ENCODE peak calls at places on chromosomes 5 and 9, in six cellular contexts. W, P, L, D, G and C are unnamed samples.

GRCh38 chr5:156094001-156094400 is 233.0 kb upstream of the SGCD start:
- DNase-seq in W (no peak), P (no peak), L (no peak), D (no peak), G (peak), C (no peak)

GRCh38 chr5:69308046-69308553 is 24.5 kb downstream of the CCDC125 start:
- DNase-seq in W (no peak), P (no peak), L (no peak), D (no peak), G (no peak), C (no peak)

GRCh38 chr9:136311433-136312375 is 7.8 kb upstream of the CCDC187 start:
- DNase-seq in W (peak), P (no peak), L (no peak), D (no peak), G (no peak), C (no peak)

GRCh38 chr5:14144586-14145355 is 1.6 kb downstream of the TRIO start:
- DNase-seq in W (peak), P (peak), L (peak), D (peak), G (peak), C (no peak)

GRCh38 chr9:93296889-93297480 is 113.0 kb downstream of the WNK2 start:
- DNase-seq in W (no peak), P (no peak), L (no peak), D (no peak), G (no peak), C (no peak)

GRCh38 chr9:4167040-4167671 is 132.7 kb downstream of the GLIS3 start:
- DNase-seq in W (peak), P (no peak), L (no peak), D (peak), G (no peak), C (no peak)

GRCh38 chr5:148653840-148654781 is at the start of gene HTR4:
- DNase-seq in W (no peak), P (peak), L (no peak), D (no peak), G (peak), C (no peak)

GRCh38 chr5:137619191-137619870 is 116.6 kb downstream of the KLHL3 start:
- DNase-seq in W (peak), P (no peak), L (peak), D (peak), G (no peak), C (no peak)

GRCh38 chr5:104082754-104083153 is 520.2 kb upstream of the NUDT12 start:
- DNase-seq in W (no peak), P (no peak), L (no peak), D (no peak), G (no peak), C (no peak)

GRCh38 chr5:139638736-139639618 is 9.2 kb upstream of the CXXC5 start:
- DNase-seq in W (no peak), P (no peak), L (no peak), D (no peak), G (peak), C (peak)

GRCh38 chr9:121748727-121749546 is 97.5 kb downstream of the DAB2IP start:
- DNase-seq in W (no peak), P (no peak), L (no peak), D (no peak), G (no peak), C (no peak)

GRCh38 chr5:83377131-83377865 is 94.2 kb upstream of the VCAN start:
- DNase-seq in W (peak), P (no peak), L (no peak), D (peak), G (no peak), C (no peak)

GRCh38 chr5:851076-851475 is 290 bp upstream of the ZDHHC11 start:
- DNase-seq in W (no peak), P (no peak), L (no peak), D (no peak), G (no peak), C (no peak)

GRCh38 chr5:168362097-168362885 is 70.8 kb downstream of the WWC1 start:
- DNase-seq in W (no peak), P (no peak), L (no peak), D (no peak), G (no peak), C (no peak)

GRCh38 chr9:135747311-135747710 is 45.3 kb downstream of the KCNT1 start:
- DNase-seq in W (no peak), P (no peak), L (no peak), D (no peak), G (no peak), C (no peak)

GRCh38 chr5:10556331-10556807 is 7.5 kb upstream of the ANKRD33B start:
- DNase-seq in W (peak), P (no peak), L (no peak), D (peak), G (no peak), C (no peak)

GRCh38 chr9:104858846-104859245 is 69.1 kb downstream of the ABCA1 start:
- DNase-seq in W (no peak), P (no peak), L (no peak), D (peak), G (no peak), C (no peak)

GRCh38 chr5:14920121-14920520 is 48.5 kb upstream of the ANKH start:
- DNase-seq in W (no peak), P (no peak), L (no peak), D (no peak), G (no peak), C (no peak)

GRCh38 chr9:121725008-121725795 is 73.8 kb downstream of the DAB2IP start:
- DNase-seq in W (peak), P (no peak), L (peak), D (peak), G (no peak), C (no peak)

GRCh38 chr5:166486348-166486747 is 1805.1 kb upstream of the WWC1 start:
- DNase-seq in W (no peak), P (no peak), L (no peak), D (no peak), G (no peak), C (no peak)

GRCh38 chr9:120363697-120364096 is 216.3 kb downstream of the CDK5RAP2 start:
- DNase-seq in W (no peak), P (no peak), L (no peak), D (no peak), G (no peak), C (no peak)

GRCh38 chr5:143241892-143242291 is 161.6 kb downstream of the NR3C1 start:
- DNase-seq in W (peak), P (no peak), L (no peak), D (peak), G (no peak), C (no peak)

GRCh38 chr5:149011084-149011483 is 51.8 kb downstream of the SH3TC2 start:
- DNase-seq in W (peak), P (no peak), L (no peak), D (no peak), G (no peak), C (no peak)

GRCh38 chr9:109035684-109036423 is 22.6 kb upstream of the CTNNAL1 start:
- DNase-seq in W (peak), P (no peak), L (peak), D (peak), G (no peak), C (no peak)

GRCh38 chr9:134458111-134458845 is 132.0 kb downstream of the RXRA start:
- DNase-seq in W (no peak), P (no peak), L (no peak), D (peak), G (no peak), C (no peak)

GRCh38 chr5:169218862-169219261 is 82.1 kb downstream of the SLIT3 start:
- DNase-seq in W (no peak), P (no peak), L (no peak), D (no peak), G (no peak), C (no peak)

GRCh38 chr9:5488616-5489015 is 21.7 kb upstream of the PDCD1LG2 start:
- DNase-seq in W (no peak), P (no peak), L (no peak), D (peak), G (no peak), C (no peak)

GRCh38 chr5:165209101-165209727 is 1703.8 kb downstream of the MAT2B start:
- DNase-seq in W (peak), P (no peak), L (no peak), D (peak), G (peak), C (no peak)

GRCh38 chr9:113956901-113957777 is 81.0 kb downstream of the ZNF618 start:
- DNase-seq in W (no peak), P (no peak), L (no peak), D (peak), G (no peak), C (no peak)

GRCh38 chr5:139094154-139095131 is 103.7 kb downstream of the SIL1 start:
- DNase-seq in W (no peak), P (no peak), L (no peak), D (no peak), G (no peak), C (no peak)

GRCh38 chr9:130036099-130036498 is 6.9 kb downstream of the FNBP1 start:
- DNase-seq in W (peak), P (no peak), L (no peak), D (peak), G (no peak), C (no peak)

GRCh38 chr9:110797611-110798010 is 129.0 kb downstream of the MUSK start:
- DNase-seq in W (peak), P (no peak), L (no peak), D (peak), G (no peak), C (no peak)

GRCh38 chr9:93235278-93235960 is 51.5 kb downstream of the WNK2 start:
- DNase-seq in W (no peak), P (no peak), L (peak), D (no peak), G (no peak), C (peak)

GRCh38 chr9:134778841-134779411 is 101.7 kb upstream of the FCN2 start:
- DNase-seq in W (peak), P (peak), L (peak), D (peak), G (peak), C (peak)

GRCh38 chr5:88677502-88677901 is 205.5 kb downstream of the MEF2C start:
- DNase-seq in W (no peak), P (no peak), L (no peak), D (no peak), G (no peak), C (no peak)

GRCh38 chr5:6765612-6766525 is 52.6 kb downstream of the TENT4A start:
- DNase-seq in W (peak), P (peak), L (peak), D (peak), G (peak), C (peak)

GRCh38 chr9:110571801-110572490 is 7.6 kb downstream of the SVEP1 start:
- DNase-seq in W (no peak), P (no peak), L (no peak), D (no peak), G (no peak), C (no peak)

GRCh38 chr9:127534250-127534649 is 77.8 kb upstream of the STXBP1 start:
- DNase-seq in W (no peak), P (no peak), L (no peak), D (no peak), G (no peak), C (no peak)
- TF ChIP-seq CTCF in W (no peak), P (no peak), L (no peak), D (no peak), G (no peak), C (no peak)

GRCh38 chr5:31185951-31186350 is 7.5 kb upstream of the CDH6 start:
- DNase-seq in W (no peak), P (no peak), L (no peak), D (no peak), G (no peak), C (no peak)

GRCh38 chr5:31187591-31187990 is 5.9 kb upstream of the CDH6 start:
- DNase-seq in W (no peak), P (no peak), L (no peak), D (no peak), G (no peak), C (no peak)

GRCh38 chr5:31181376-31181987 is 12.0 kb upstream of the CDH6 start:
- DNase-seq in W (no peak), P (no peak), L (no peak), D (no peak), G (no peak), C (no peak)

GRCh38 chr5:31182146-31182545 is 11.3 kb upstream of the CDH6 start:
- DNase-seq in W (no peak), P (no peak), L (no peak), D (no peak), G (no peak), C (no peak)

DNA sequence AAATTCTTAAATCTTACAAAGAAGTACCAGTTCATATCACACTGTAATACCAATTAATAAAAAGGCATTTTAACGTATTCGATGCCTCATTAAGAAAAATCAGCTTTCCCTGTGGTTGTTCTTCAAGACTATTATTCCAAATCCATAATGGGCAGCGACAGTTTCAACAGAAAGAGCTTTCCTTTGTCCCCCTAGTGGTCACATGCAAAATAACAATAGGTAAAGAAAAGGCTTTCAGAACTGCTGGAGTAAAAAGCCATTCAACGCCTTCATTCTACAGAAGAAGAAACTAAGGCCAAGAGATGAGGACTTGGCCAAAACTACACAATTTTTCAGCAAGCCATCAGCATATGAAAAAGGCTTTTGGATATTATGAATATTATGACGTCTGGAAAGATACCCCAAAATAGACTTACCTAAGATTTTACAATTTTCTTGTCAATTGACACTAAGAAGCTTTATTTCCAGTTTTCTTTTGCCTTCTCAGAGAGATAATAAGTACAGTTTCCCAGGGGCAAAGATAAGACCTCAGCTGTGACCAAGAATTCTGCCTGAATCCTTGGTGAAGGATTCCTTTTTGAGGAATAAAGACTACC is 6.7 kb upstream of the CDH6 start:
- DNase-seq in W (peak), P (no peak), L (no peak), D (peak), G (peak), C (no peak)
- TF ChIP-seq CTCF in W (peak), P (peak), L (peak), D (peak), G (peak), C (peak)

DNA sequence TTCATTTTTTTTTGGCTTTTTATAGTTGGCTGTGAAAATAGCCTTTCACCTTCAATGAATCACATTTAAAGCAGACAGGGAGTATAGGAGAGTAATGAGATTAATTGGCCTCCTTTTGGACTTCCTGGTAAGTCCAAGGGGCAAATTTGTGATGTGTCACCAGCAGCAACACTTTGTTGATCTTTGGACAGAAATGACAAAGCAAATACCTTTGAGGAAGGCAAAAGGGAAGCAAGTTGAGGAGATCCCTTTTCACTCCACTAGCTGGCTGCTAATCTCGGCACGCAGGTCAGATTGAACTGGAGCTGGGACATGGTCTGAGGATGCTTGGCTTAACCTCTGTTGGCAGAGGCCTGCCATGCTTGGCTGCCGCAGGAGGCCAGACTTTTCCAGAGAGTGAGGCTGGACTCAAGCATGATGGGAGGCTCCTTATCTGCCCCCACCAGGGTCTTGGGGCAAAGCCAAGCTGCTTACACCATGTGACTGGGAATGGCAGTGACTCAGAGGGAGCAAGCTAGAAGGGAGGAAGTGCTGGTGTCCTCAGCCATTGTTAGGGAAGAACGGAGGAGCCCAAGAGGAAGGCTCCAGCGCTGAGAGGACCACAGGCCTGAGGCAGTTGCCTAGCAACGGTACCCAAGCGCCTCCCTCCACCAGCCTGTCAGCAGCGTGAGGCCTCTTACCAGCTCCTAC is 174.5 kb upstream of the MAP1B start:
- DNase-seq in W (no peak), P (peak), L (peak), D (peak), G (peak), C (no peak)
- TF ChIP-seq CTCF in W (no peak), P (no peak), L (no peak), D (peak), G (no peak), C (no peak)

GRCh38 chr5:150213530-150213929 is 23.7 kb downstream of the SLC6A7 start:
- DNase-seq in W (no peak), P (no peak), L (no peak), D (peak), G (no peak), C (no peak)

GRCh38 chr5:150215978-150216944 is 26.4 kb downstream of the SLC6A7 start:
- DNase-seq in W (no peak), P (no peak), L (no peak), D (no peak), G (no peak), C (no peak)

GRCh38 chr5:150217041-150217440 is 27.2 kb downstream of the SLC6A7 start:
- DNase-seq in W (no peak), P (no peak), L (no peak), D (no peak), G (no peak), C (no peak)

GRCh38 chr5:150211156-150212030 is 21.5 kb downstream of the SLC6A7 start:
- DNase-seq in W (peak), P (no peak), L (no peak), D (no peak), G (no peak), C (no peak)

DNA sequence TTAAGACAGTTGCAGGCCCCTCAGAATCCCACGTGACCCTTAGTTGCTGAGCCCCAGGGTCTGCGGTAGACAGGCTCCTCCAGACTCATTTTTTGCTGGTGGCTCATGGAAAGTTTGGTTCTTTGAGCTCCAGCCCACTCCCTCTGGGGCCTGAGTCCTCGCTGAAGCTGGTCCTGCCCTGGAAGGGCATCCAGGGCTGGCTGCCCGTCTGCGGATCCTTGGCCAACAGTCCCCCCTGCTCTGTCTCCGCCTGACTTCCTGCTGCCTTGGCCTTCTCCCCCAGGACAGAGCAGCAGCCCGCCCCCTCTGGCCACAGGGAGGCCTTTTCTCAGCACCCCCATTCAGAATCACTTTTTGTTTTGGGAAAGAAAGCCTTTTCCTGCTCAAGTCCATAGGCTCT is 24.4 kb downstream of the SLC6A7 start:
- DNase-seq in W (no peak), P (no peak), L (no peak), D (no peak), G (no peak), C (no peak)
- TF ChIP-seq CTCF in W (no peak), P (no peak), L (no peak), D (peak), G (no peak), C (no peak)

GRCh38 chr9:95930314-95930713 is 54.8 kb downstream of the ERCC6L2 start:
- DNase-seq in W (no peak), P (no peak), L (no peak), D (no peak), G (no peak), C (no peak)
- TF ChIP-seq CTCF in W (no peak), P (no peak), L (no peak), D (no peak), G (no peak), C (no peak)

GRCh38 chr5:38835887-38836286 is 9.9 kb upstream of the OSMR start:
- DNase-seq in W (no peak), P (no peak), L (no peak), D (peak), G (peak), C (no peak)

GRCh38 chr5:38830521-38831051 is 15.2 kb upstream of the OSMR start:
- DNase-seq in W (peak), P (no peak), L (no peak), D (peak), G (no peak), C (no peak)

GRCh38 chr5:38831909-38832308 is 13.9 kb upstream of the OSMR start:
- DNase-seq in W (no peak), P (peak), L (no peak), D (peak), G (peak), C (no peak)

GRCh38 chr5:38831117-38831516 is 14.7 kb upstream of the OSMR start:
- DNase-seq in W (no peak), P (no peak), L (no peak), D (no peak), G (no peak), C (no peak)

DNA sequence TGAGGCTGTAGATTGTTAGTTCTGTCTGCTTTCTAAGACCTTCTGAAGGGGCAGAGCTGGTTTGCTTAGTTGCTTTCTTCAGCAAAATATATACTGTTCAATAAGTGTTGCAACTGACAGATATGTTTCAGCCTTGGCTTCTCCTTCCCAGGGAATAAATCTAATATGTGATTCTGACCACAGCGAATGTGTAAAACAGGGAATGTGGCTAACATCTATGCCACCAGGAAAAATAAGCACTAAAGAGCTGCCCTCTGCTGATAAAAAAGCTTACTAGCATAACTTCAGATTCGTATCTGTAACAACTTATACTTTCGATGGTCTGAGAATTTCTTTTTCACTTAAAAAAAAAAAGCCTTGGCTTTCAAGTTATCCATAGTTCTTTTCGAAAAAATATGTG is 13.0 kb upstream of the OSMR start:
- DNase-seq in W (no peak), P (no peak), L (no peak), D (no peak), G (no peak), C (no peak)
- TF ChIP-seq CTCF in W (no peak), P (no peak), L (no peak), D (no peak), G (no peak), C (no peak)

DNA sequence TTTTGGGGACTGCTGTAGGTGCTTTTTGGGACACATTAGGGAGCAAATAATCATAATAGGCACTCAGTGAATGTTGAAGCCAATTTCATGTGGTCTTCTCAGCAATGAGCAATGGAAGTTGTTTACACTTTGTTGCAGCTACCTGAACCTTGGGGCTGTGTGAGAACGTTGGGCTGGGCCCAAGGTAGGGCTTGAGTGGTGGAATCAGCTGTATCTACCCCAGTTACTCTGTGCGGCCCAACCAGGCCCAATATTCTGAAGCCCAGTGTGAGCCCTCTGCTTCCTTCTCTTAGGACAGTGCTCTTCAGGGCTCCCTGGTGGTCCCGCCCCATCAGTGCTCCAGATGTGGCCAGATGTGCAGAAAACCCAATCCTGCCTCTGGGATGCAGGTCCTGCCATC is 38.4 kb downstream of the MAST4 start:
- DNase-seq in W (no peak), P (no peak), L (no peak), D (no peak), G (no peak), C (no peak)
- TF ChIP-seq CTCF in W (no peak), P (no peak), L (no peak), D (no peak), G (no peak), C (no peak)